ENCODE peak calls at places on chromosome 6, in four cellular contexts. One of them, this sample, is unnamed.

GRCh38 chr6:51450958-51451357 is 632.3 kb downstream of the TFAP2B start:
- DNase-seq in adrenal gland: no peak
- DNase-seq in central memory CD4-positive, alpha-beta T cell: no peak
- DNase-seq in ovary: no peak
- DNase-seq in this sample: no peak

GRCh38 chr6:35710241-35710847 is 21.6 kb upstream of the FKBP5 start:
- DNase-seq in adrenal gland: no peak
- DNase-seq in central memory CD4-positive, alpha-beta T cell: no peak
- DNase-seq in ovary: peak
- DNase-seq in this sample: no peak

GRCh38 chr6:32852844-32853540 is 512 bp downstream of the TAP1 start:
- DNase-seq in central memory CD4-positive, alpha-beta T cell: peak
- DNase-seq in adrenal gland: peak
- DNase-seq in ovary: peak
- DNase-seq in this sample: peak

GRCh38 chr6:46276571-46277142 is 105.9 kb upstream of the ENPP5 start:
- DNase-seq in ovary: no peak
- DNase-seq in central memory CD4-positive, alpha-beta T cell: no peak
- DNase-seq in adrenal gland: no peak
- DNase-seq in this sample: no peak

GRCh38 chr6:154502564-154502963 is 7.9 kb downstream of the CNKSR3 start:
- DNase-seq in ovary: no peak
- DNase-seq in adrenal gland: no peak
- DNase-seq in central memory CD4-positive, alpha-beta T cell: no peak
- DNase-seq in this sample: no peak

GRCh38 chr6:48069280-48069679 is 41.7 kb downstream of the PTCHD4 start:
- DNase-seq in ovary: no peak
- DNase-seq in central memory CD4-positive, alpha-beta T cell: no peak
- DNase-seq in adrenal gland: no peak
- DNase-seq in this sample: no peak

GRCh38 chr6:93300661-93301060 is 118.7 kb downstream of the EPHA7 start:
- DNase-seq in ovary: no peak
- DNase-seq in adrenal gland: no peak
- DNase-seq in central memory CD4-positive, alpha-beta T cell: no peak
- DNase-seq in this sample: no peak

GRCh38 chr6:33817520-33817919 is 13.7 kb upstream of the MLN start:
- DNase-seq in ovary: no peak
- DNase-seq in adrenal gland: no peak
- DNase-seq in central memory CD4-positive, alpha-beta T cell: no peak
- DNase-seq in this sample: no peak

GRCh38 chr6:16999486-17000436 is 102.1 kb upstream of the STMND1 start:
- DNase-seq in ovary: no peak
- DNase-seq in adrenal gland: no peak
- DNase-seq in central memory CD4-positive, alpha-beta T cell: no peak
- DNase-seq in this sample: no peak

GRCh38 chr6:166950443-166950821 is 5.9 kb downstream of the RNASET2 start:
- DNase-seq in ovary: no peak
- DNase-seq in central memory CD4-positive, alpha-beta T cell: no peak
- DNase-seq in adrenal gland: no peak
- DNase-seq in this sample: no peak

GRCh38 chr6:148971027-148971927 is 224.4 kb downstream of the UST start:
- DNase-seq in central memory CD4-positive, alpha-beta T cell: no peak
- DNase-seq in ovary: no peak
- DNase-seq in adrenal gland: no peak
- DNase-seq in this sample: no peak

GRCh38 chr6:35487653-35488516 is 9.0 kb downstream of the TEAD3 start:
- DNase-seq in ovary: peak
- DNase-seq in adrenal gland: no peak
- DNase-seq in central memory CD4-positive, alpha-beta T cell: no peak
- DNase-seq in this sample: peak

GRCh38 chr6:128005009-128005408 is 104.2 kb upstream of the THEMIS start:
- DNase-seq in central memory CD4-positive, alpha-beta T cell: no peak
- DNase-seq in ovary: no peak
- DNase-seq in adrenal gland: no peak
- DNase-seq in this sample: no peak

GRCh38 chr6:41537359-41537758 is 8.8 kb upstream of the FOXP4 start:
- DNase-seq in central memory CD4-positive, alpha-beta T cell: no peak
- DNase-seq in ovary: no peak
- DNase-seq in adrenal gland: no peak
- DNase-seq in this sample: no peak

GRCh38 chr6:93105017-93105416 is 314.3 kb downstream of the EPHA7 start:
- DNase-seq in ovary: no peak
- DNase-seq in adrenal gland: no peak
- DNase-seq in central memory CD4-positive, alpha-beta T cell: no peak
- DNase-seq in this sample: no peak

GRCh38 chr6:170293411-170293844 is 2.5 kb upstream of the DLL1 start:
- DNase-seq in ovary: no peak
- DNase-seq in adrenal gland: no peak
- DNase-seq in central memory CD4-positive, alpha-beta T cell: no peak
- DNase-seq in this sample: no peak

GRCh38 chr6:168302534-168302933 is 17.0 kb downstream of the DACT2 start:
- DNase-seq in ovary: no peak
- DNase-seq in adrenal gland: no peak
- DNase-seq in central memory CD4-positive, alpha-beta T cell: no peak
- DNase-seq in this sample: peak

GRCh38 chr6:132199343-132199742 is 201.9 kb downstream of the MOXD1 start:
- DNase-seq in central memory CD4-positive, alpha-beta T cell: no peak
- DNase-seq in adrenal gland: no peak
- DNase-seq in ovary: no peak
- DNase-seq in this sample: no peak

GRCh38 chr6:167828325-167828956 is 1.7 kb downstream of the AFDN start:
- DNase-seq in ovary: no peak
- DNase-seq in adrenal gland: no peak
- DNase-seq in central memory CD4-positive, alpha-beta T cell: no peak
- DNase-seq in this sample: no peak